ENCODE peak calls at places on chromosome 9, in seven cellular contexts. One of them, this sample, is unnamed.

GRCh38 chr9:70901013-70901412 is 220.4 kb downstream of the TRPM3 start:
- DNase-seq in mesenchymal stem cell: no peak
- DNase-seq in H1: no peak
- DNase-seq in trophoblast cell: no peak
- DNase-seq in IMR-90: no peak
- DNase-seq in H9: no peak
- DNase-seq in neuronal stem cell: no peak
- DNase-seq in this sample: no peak

GRCh38 chr9:90870646-90871326 is 69.2 kb downstream of the SYK start:
- DNase-seq in neuronal stem cell: peak; percentile 20
- DNase-seq in trophoblast cell: peak; percentile 77
- DNase-seq in H1: no peak
- DNase-seq in mesenchymal stem cell: peak; percentile 54
- DNase-seq in IMR-90: peak; percentile 44
- DNase-seq in H9: no peak
- DNase-seq in this sample: peak; percentile 22

GRCh38 chr9:69174645-69175487 is 789 bp downstream of the TJP2 start:
- DNase-seq in trophoblast cell: peak; percentile 83
- DNase-seq in IMR-90: peak; percentile 98
- DNase-seq in neuronal stem cell: no peak
- DNase-seq in mesenchymal stem cell: peak; percentile 98
- DNase-seq in H1: no peak
- DNase-seq in H9: peak; percentile 55
- DNase-seq in this sample: peak; percentile 74

GRCh38 chr9:76646249-76646648 is 118.0 kb upstream of the PCA3 start:
- DNase-seq in neuronal stem cell: no peak
- DNase-seq in trophoblast cell: peak; percentile 81
- DNase-seq in H9: no peak
- DNase-seq in H1: no peak
- DNase-seq in mesenchymal stem cell: no peak
- DNase-seq in IMR-90: no peak
- DNase-seq in this sample: no peak

GRCh38 chr9:132970306-132971062 is 8.0 kb upstream of the GFI1B start:
- DNase-seq in trophoblast cell: no peak
- DNase-seq in H1: no peak
- DNase-seq in H9: no peak
- DNase-seq in neuronal stem cell: no peak
- DNase-seq in IMR-90: no peak
- DNase-seq in mesenchymal stem cell: no peak
- DNase-seq in this sample: no peak

GRCh38 chr9:132943677-132944293 is 631 bp downstream of the TSC1 start:
- DNase-seq in H1: no peak
- DNase-seq in trophoblast cell: no peak
- DNase-seq in H9: no peak
- DNase-seq in IMR-90: no peak
- DNase-seq in mesenchymal stem cell: peak; percentile 18
- DNase-seq in neuronal stem cell: no peak
- DNase-seq in this sample: peak; percentile 42

GRCh38 chr9:91839926-91840464 is 110.0 kb downstream of the ROR2 start:
- DNase-seq in neuronal stem cell: no peak
- DNase-seq in trophoblast cell: no peak
- DNase-seq in H9: no peak
- DNase-seq in IMR-90: no peak
- DNase-seq in mesenchymal stem cell: no peak
- DNase-seq in H1: no peak
- DNase-seq in this sample: no peak

GRCh38 chr9:133604214-133604613 is 5.0 kb downstream of the FAM163B start:
- DNase-seq in H9: no peak
- DNase-seq in IMR-90: no peak
- DNase-seq in H1: no peak
- DNase-seq in mesenchymal stem cell: no peak
- DNase-seq in trophoblast cell: no peak
- DNase-seq in neuronal stem cell: no peak
- DNase-seq in this sample: no peak

GRCh38 chr9:4077499-4078102 is 222.3 kb downstream of the GLIS3 start:
- DNase-seq in IMR-90: peak; percentile 70
- DNase-seq in trophoblast cell: peak; percentile 76
- DNase-seq in mesenchymal stem cell: peak; percentile 73
- DNase-seq in H9: peak; percentile 78
- DNase-seq in H1: no peak
- DNase-seq in neuronal stem cell: no peak
- DNase-seq in this sample: peak; percentile 78

GRCh38 chr9:94922098-94922607 is 195.7 kb downstream of the AOPEP start:
- DNase-seq in mesenchymal stem cell: peak; percentile 95
- DNase-seq in neuronal stem cell: no peak
- DNase-seq in IMR-90: peak; percentile 98
- DNase-seq in H1: no peak
- DNase-seq in H9: no peak
- DNase-seq in trophoblast cell: peak; percentile 57
- DNase-seq in this sample: no peak

GRCh38 chr9:11871832-11872231 is 821.4 kb upstream of the TYRP1 start:
- DNase-seq in H9: no peak
- DNase-seq in neuronal stem cell: no peak
- DNase-seq in trophoblast cell: no peak
- DNase-seq in IMR-90: no peak
- DNase-seq in H1: no peak
- DNase-seq in mesenchymal stem cell: no peak
- DNase-seq in this sample: no peak

GRCh38 chr9:104970588-104970987 is 42.6 kb upstream of the ABCA1 start:
- DNase-seq in H9: no peak
- DNase-seq in IMR-90: peak; percentile 34
- DNase-seq in mesenchymal stem cell: peak; percentile 26
- DNase-seq in trophoblast cell: peak; percentile 61
- DNase-seq in neuronal stem cell: no peak
- DNase-seq in H1: no peak
- DNase-seq in this sample: peak; percentile 65

GRCh38 chr9:134552349-134552990 is 89.1 kb upstream of the COL5A1 start:
- DNase-seq in IMR-90: no peak
- DNase-seq in neuronal stem cell: no peak
- DNase-seq in trophoblast cell: no peak
- DNase-seq in H1: no peak
- DNase-seq in mesenchymal stem cell: no peak
- DNase-seq in H9: no peak
- DNase-seq in this sample: no peak

GRCh38 chr9:70868661-70869652 is 252.5 kb downstream of the TRPM3 start:
- DNase-seq in trophoblast cell: no peak
- DNase-seq in mesenchymal stem cell: no peak
- DNase-seq in neuronal stem cell: no peak
- DNase-seq in H9: no peak
- DNase-seq in IMR-90: no peak
- DNase-seq in H1: no peak
- DNase-seq in this sample: no peak

GRCh38 chr9:20611751-20612287 is 10.5 kb downstream of the MLLT3 start:
- DNase-seq in IMR-90: peak; percentile 84
- DNase-seq in H9: no peak
- DNase-seq in H1: no peak
- DNase-seq in trophoblast cell: peak; percentile 67
- DNase-seq in mesenchymal stem cell: peak; percentile 84
- DNase-seq in neuronal stem cell: no peak
- DNase-seq in this sample: peak; percentile 58

GRCh38 chr9:83698976-83699585 is 8.7 kb downstream of the UBQLN1 start:
- DNase-seq in H9: no peak
- DNase-seq in H1: no peak
- DNase-seq in mesenchymal stem cell: no peak
- DNase-seq in neuronal stem cell: no peak
- DNase-seq in trophoblast cell: no peak
- DNase-seq in IMR-90: no peak
- DNase-seq in this sample: no peak

GRCh38 chr9:18255158-18255629 is 218.8 kb upstream of the ADAMTSL1 start:
- DNase-seq in trophoblast cell: peak; percentile 94
- DNase-seq in mesenchymal stem cell: peak; percentile 81
- DNase-seq in IMR-90: peak; percentile 87
- DNase-seq in H9: peak; percentile 72
- DNase-seq in H1: peak; percentile 31
- DNase-seq in neuronal stem cell: peak; percentile 85
- DNase-seq in this sample: peak; percentile 82

GRCh38 chr9:128396970-128397613 is 23.6 kb upstream of the CERCAM start:
- DNase-seq in neuronal stem cell: no peak
- DNase-seq in H1: peak; percentile 57
- DNase-seq in mesenchymal stem cell: no peak
- DNase-seq in IMR-90: no peak
- DNase-seq in H9: peak; percentile 75
- DNase-seq in trophoblast cell: no peak
- DNase-seq in this sample: no peak

GRCh38 chr9:97318433-97318832 is 11.0 kb downstream of the CCDC180 start:
- DNase-seq in mesenchymal stem cell: no peak
- DNase-seq in H1: no peak
- DNase-seq in trophoblast cell: no peak
- DNase-seq in neuronal stem cell: no peak
- DNase-seq in H9: no peak
- DNase-seq in IMR-90: no peak
- DNase-seq in this sample: no peak

GRCh38 chr9:13705913-13706312 is 426.4 kb upstream of the MPDZ start:
- DNase-seq in neuronal stem cell: no peak
- DNase-seq in trophoblast cell: peak; percentile 88
- DNase-seq in IMR-90: peak; percentile 25
- DNase-seq in H9: no peak
- DNase-seq in H1: no peak
- DNase-seq in mesenchymal stem cell: peak; percentile 94
- DNase-seq in this sample: peak; percentile 69

GRCh38 chr9:13110766-13111400 is 168.6 kb downstream of the MPDZ start:
- DNase-seq in neuronal stem cell: no peak
- DNase-seq in H9: no peak
- DNase-seq in IMR-90: no peak
- DNase-seq in mesenchymal stem cell: no peak
- DNase-seq in H1: no peak
- DNase-seq in trophoblast cell: no peak
- DNase-seq in this sample: no peak

GRCh38 chr9:123250504-123250903 is 17.9 kb downstream of the STRBP start:
- DNase-seq in mesenchymal stem cell: no peak
- DNase-seq in IMR-90: no peak
- DNase-seq in H9: no peak
- DNase-seq in trophoblast cell: no peak
- DNase-seq in neuronal stem cell: no peak
- DNase-seq in H1: no peak
- DNase-seq in this sample: no peak

GRCh38 chr9:114911167-114911821 is 19.1 kb downstream of the TNFSF8 start:
- DNase-seq in IMR-90: peak; percentile 51
- DNase-seq in H1: no peak
- DNase-seq in mesenchymal stem cell: peak; percentile 65
- DNase-seq in trophoblast cell: peak; percentile 79
- DNase-seq in H9: no peak
- DNase-seq in neuronal stem cell: peak; percentile 51
- DNase-seq in this sample: peak; percentile 82

GRCh38 chr9:10055886-10056395 is 556.9 kb downstream of the PTPRD start:
- DNase-seq in H1: no peak
- DNase-seq in neuronal stem cell: no peak
- DNase-seq in H9: no peak
- DNase-seq in trophoblast cell: peak; percentile 25
- DNase-seq in IMR-90: no peak
- DNase-seq in mesenchymal stem cell: no peak
- DNase-seq in this sample: peak; percentile 73
- H3K18ac ChIP-seq in H1: no peak overlapping the region
- H3K18ac ChIP-seq in neuronal stem cell: no peak overlapping the region
- H3K18ac ChIP-seq in H9: no peak overlapping the region
- H3K18ac ChIP-seq in trophoblast cell: no peak overlapping the region
- H3K18ac ChIP-seq in IMR-90: no peak overlapping the region
- H3K18ac ChIP-seq in mesenchymal stem cell: no peak overlapping the region
- H3K18ac ChIP-seq in this sample: peak overlapping the region; percentile 70

GRCh38 chr9:82679488-82679887 is 383.5 kb downstream of the RASEF start:
- DNase-seq in mesenchymal stem cell: no peak
- DNase-seq in neuronal stem cell: no peak
- DNase-seq in trophoblast cell: no peak
- DNase-seq in IMR-90: no peak
- DNase-seq in H9: no peak
- DNase-seq in H1: no peak
- DNase-seq in this sample: peak; percentile 7

GRCh38 chr9:82680179-82680935 is 382.6 kb downstream of the RASEF start:
- DNase-seq in H9: no peak
- DNase-seq in H1: no peak
- DNase-seq in mesenchymal stem cell: no peak
- DNase-seq in IMR-90: no peak
- DNase-seq in trophoblast cell: peak; percentile 55
- DNase-seq in neuronal stem cell: no peak
- DNase-seq in this sample: no peak

GRCh38 chr9:82682431-82682830 is 380.5 kb downstream of the RASEF start:
- DNase-seq in H9: no peak
- DNase-seq in trophoblast cell: no peak
- DNase-seq in H1: no peak
- DNase-seq in IMR-90: no peak
- DNase-seq in neuronal stem cell: no peak
- DNase-seq in mesenchymal stem cell: no peak
- DNase-seq in this sample: no peak

GRCh38 chr9:82677086-82677485 is 385.9 kb downstream of the RASEF start:
- DNase-seq in trophoblast cell: peak; percentile 73
- DNase-seq in H1: no peak
- DNase-seq in neuronal stem cell: no peak
- DNase-seq in mesenchymal stem cell: peak; percentile 68
- DNase-seq in H9: no peak
- DNase-seq in IMR-90: no peak
- DNase-seq in this sample: no peak

DNA sequence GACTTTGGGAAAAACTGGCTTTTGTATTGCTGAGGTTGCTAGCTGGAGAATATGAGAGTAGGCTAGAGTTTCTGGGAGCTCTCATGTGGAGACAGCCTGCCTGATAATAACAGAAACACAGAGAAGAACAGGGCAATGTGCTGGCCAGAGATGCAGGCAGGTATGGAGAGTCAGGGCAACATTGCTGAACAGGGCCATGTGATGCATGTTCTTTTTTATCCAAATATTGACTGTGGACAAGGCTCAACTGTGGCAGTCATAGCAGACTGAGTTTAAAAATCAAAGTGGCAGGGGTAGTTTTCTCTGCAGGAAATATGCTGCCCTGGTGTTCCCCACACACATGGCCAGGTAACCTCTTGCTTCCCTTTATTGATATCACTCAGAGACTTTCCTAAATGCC is 381.1 kb downstream of the RASEF start:
- DNase-seq in neuronal stem cell: no peak
- DNase-seq in trophoblast cell: no peak
- DNase-seq in mesenchymal stem cell: no peak
- DNase-seq in H1: no peak
- DNase-seq in IMR-90: no peak
- DNase-seq in H9: no peak
- DNase-seq in this sample: no peak
- H3K27ac ChIP-seq in neuronal stem cell: no peak overlapping the region
- H3K27ac ChIP-seq in trophoblast cell: no peak overlapping the region
- H3K27ac ChIP-seq in mesenchymal stem cell: no peak overlapping the region
- H3K27ac ChIP-seq in H1: no peak overlapping the region
- H3K27ac ChIP-seq in IMR-90: no peak overlapping the region
- H3K27ac ChIP-seq in H9: no peak overlapping the region
- H3K27ac ChIP-seq in this sample: no peak overlapping the region

DNA sequence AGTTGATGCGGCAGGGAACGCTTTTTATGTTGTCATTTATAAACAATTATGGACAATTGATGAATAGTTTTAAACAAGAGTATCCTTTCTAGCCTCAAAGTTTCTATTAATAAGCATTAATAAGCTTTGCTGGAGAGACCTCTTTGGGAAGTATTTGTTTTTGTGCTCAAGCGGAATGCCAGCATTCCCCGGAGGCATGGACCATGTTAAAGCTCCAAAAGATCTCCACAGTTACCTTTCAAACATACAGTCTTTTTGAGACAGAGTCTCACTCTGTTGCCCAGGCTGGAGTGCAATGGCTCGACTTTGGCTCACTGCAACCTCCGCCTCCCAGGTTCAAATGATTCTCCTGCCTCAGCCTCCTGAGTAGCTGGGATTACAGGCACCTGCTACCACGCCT is 9.6 kb downstream of the MSANTD3 start:
- DNase-seq in trophoblast cell: no peak
- DNase-seq in H1: no peak
- DNase-seq in IMR-90: no peak
- DNase-seq in H9: no peak
- DNase-seq in mesenchymal stem cell: no peak
- DNase-seq in neuronal stem cell: no peak
- DNase-seq in this sample: no peak
- H3K18ac ChIP-seq in trophoblast cell: no peak overlapping the region
- H3K18ac ChIP-seq in H1: no peak overlapping the region
- H3K18ac ChIP-seq in IMR-90: no peak overlapping the region
- H3K18ac ChIP-seq in H9: no peak overlapping the region
- H3K18ac ChIP-seq in mesenchymal stem cell: no peak overlapping the region
- H3K18ac ChIP-seq in neuronal stem cell: no peak overlapping the region
- H3K18ac ChIP-seq in this sample: no peak overlapping the region

GRCh38 chr9:1994180-1994579 is 21.0 kb upstream of the SMARCA2 start:
- DNase-seq in H9: no peak
- DNase-seq in IMR-90: no peak
- DNase-seq in H1: no peak
- DNase-seq in mesenchymal stem cell: no peak
- DNase-seq in neuronal stem cell: no peak
- DNase-seq in trophoblast cell: peak; percentile 89
- DNase-seq in this sample: peak; percentile 44
- H3K27ac ChIP-seq in H9: peak overlapping the region; percentile 26
- H3K27ac ChIP-seq in IMR-90: no peak overlapping the region
- H3K27ac ChIP-seq in H1: no peak overlapping the region
- H3K27ac ChIP-seq in mesenchymal stem cell: no peak overlapping the region
- H3K27ac ChIP-seq in neuronal stem cell: no peak overlapping the region
- H3K27ac ChIP-seq in trophoblast cell: no peak overlapping the region
- H3K27ac ChIP-seq in this sample: no peak overlapping the region

This sample was measured in mesendoderm.